ENCODE peak calls at places on chromosome 14, in six cellular contexts. H is neural progenitor cell, W is PC-3, J is mammary epithelial cell, U is HepG2, N is endothelial cell of umbilical vein. Q is an unnamed sample.

GRCh38 chr14:23117371-23118020 is 1.6 kb downstream of the CEBPE start:
- DNase-seq in N (no peak), W (no peak), J (no peak), H (no peak), U (no peak), Q (no peak)

GRCh38 chr14:48333221-48333910 is 658.0 kb upstream of the MDGA2 start:
- DNase-seq in H (no peak), N (no peak), U (no peak), J (peak), W (peak), Q (peak)

GRCh38 chr14:60956632-60957031 is 24.2 kb downstream of the TRMT5 start:
- DNase-seq in W (no peak), N (no peak), H (no peak), U (no peak), J (no peak), Q (no peak)

GRCh38 chr14:34616360-34616759 is 13.6 kb downstream of the SNX6 start:
- DNase-seq in J (no peak), H (no peak), W (no peak), N (no peak), U (no peak), Q (no peak)

GRCh38 chr14:100416921-100417451 is 93.8 kb downstream of the SLC25A47 start:
- DNase-seq in U (no peak), J (peak), W (peak), H (no peak), N (no peak), Q (peak)

GRCh38 chr14:77889971-77890442 is 90.1 kb downstream of the ADCK1 start:
- DNase-seq in H (no peak), J (peak), W (peak), N (no peak), U (no peak), Q (peak)

GRCh38 chr14:74459981-74460380 is 33.1 kb downstream of the NPC2 start:
- DNase-seq in N (no peak), W (no peak), J (no peak), U (no peak), H (no peak), Q (no peak)

GRCh38 chr14:77184396-77185092 is 2.9 kb downstream of the TMEM63C start:
- DNase-seq in H (no peak), N (no peak), W (peak), U (no peak), J (no peak), Q (no peak)

GRCh38 chr14:54806616-54807015 is 96.0 kb downstream of the GCH1 start:
- DNase-seq in J (no peak), N (no peak), U (no peak), H (no peak), W (no peak), Q (no peak)

GRCh38 chr14:24695265-24696241 is 61.6 kb upstream of the GZMB start:
- DNase-seq in U (no peak), N (no peak), W (no peak), J (no peak), H (no peak), Q (no peak)

GRCh38 chr14:30928462-30928861 is 54.1 kb downstream of the COCH start:
- DNase-seq in J (no peak), U (no peak), W (no peak), H (no peak), N (no peak), Q (no peak)

GRCh38 chr14:75514673-75515630 is 7.3 kb upstream of the BATF start:
- DNase-seq in N (peak), H (peak), U (no peak), J (peak), W (no peak), Q (peak)

GRCh38 chr14:95784137-95784536 is 70.2 kb upstream of the TCL1A start:
- DNase-seq in U (peak), N (peak), W (peak), J (peak), H (peak), Q (peak)

GRCh38 chr14:106372870-106373657 is 846.7 kb downstream of the TMEM121 start:
- DNase-seq in H (no peak), J (no peak), U (peak), N (no peak), W (peak), Q (no peak)

GRCh38 chr14:36647827-36648753 is 13.6 kb upstream of the PAX9 start:
- DNase-seq in W (peak), N (peak), J (peak), U (peak), H (peak), Q (peak)
- TF ChIP-seq EZH2 in W (no peak), N (peak), J (peak), U (peak), H (peak), Q (peak)

GRCh38 chr14:101873401-101873800 is 91.0 kb upstream of the DYNC1H1 start:
- DNase-seq in H (no peak), J (no peak), U (no peak), N (peak), W (no peak), Q (no peak)
- H3K4me3 ChIP-seq in H (no peak), J (no peak), U (no peak), N (no peak), W (no peak), Q (no peak)

GRCh38 chr14:21455912-21456667 is at the start of gene CHD8:
- DNase-seq in J (peak), H (peak), W (peak), U (peak), N (peak), Q (peak)

GRCh38 chr14:21449899-21450216 is 6.1 kb downstream of the CHD8 start:
- DNase-seq in N (no peak), H (no peak), U (no peak), W (no peak), J (no peak), Q (no peak)

GRCh38 chr14:21455592-21455911 is 371 bp downstream of the CHD8 start:
- DNase-seq in N (no peak), J (peak), U (no peak), W (peak), H (no peak), Q (no peak)

GRCh38 chr14:21454843-21455550 is 926 bp downstream of the CHD8 start:
- DNase-seq in J (no peak), N (no peak), W (no peak), U (peak), H (no peak), Q (no peak)
- H3K9ac ChIP-seq in J (peak), N (peak), W (peak), U (peak), H (peak), Q (peak)

DNA sequence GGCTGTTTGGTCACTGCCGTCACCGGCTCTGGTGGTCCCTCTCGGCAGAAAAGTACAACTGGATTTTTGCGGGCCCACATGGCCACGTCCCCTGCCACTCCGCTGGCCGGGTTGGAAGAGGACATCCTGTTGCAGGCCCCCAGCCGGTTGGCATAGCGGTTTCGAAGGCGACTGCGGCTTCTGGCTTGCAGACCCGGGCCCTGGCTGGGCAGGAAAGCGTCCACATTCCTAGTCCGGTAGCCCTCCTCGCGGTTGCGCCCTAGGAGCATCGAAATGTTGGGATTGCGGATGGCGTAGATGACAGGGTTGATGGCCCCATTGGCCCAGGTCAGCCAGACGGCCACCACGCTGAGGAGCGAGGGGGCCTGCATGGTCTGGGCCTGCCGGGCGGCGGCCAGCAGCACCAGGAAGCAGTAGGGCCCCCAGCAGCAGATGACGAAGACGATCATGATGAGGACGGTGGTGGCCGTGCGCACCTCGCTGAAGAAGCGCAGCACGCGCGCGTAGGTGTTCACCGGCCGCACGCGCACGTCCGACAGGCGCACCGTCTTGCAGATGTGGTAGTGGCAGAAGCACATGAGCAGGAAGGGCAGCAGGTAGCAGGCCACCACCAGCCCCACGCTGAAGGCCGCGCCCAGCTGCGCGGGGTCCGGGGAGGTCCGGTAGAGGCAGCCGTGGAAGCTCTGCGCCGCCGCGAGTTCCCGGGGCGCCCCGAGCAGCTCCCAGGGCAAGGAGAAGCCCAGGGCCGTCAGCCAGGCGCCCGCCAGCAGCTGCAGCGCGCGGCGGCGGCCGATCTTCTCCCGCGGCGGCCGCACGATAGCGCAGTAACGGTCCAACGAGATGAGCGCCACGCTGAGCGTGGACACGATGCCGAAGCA is 1.2 kb downstream of the GPR135 start:
- DNase-seq in H (peak), N (no peak), W (no peak), J (no peak), U (no peak), Q (no peak)
- TF ChIP-seq EZH2 in H (no peak), N (no peak), W (no peak), J (no peak), U (no peak), Q (no peak)

GRCh38 chr14:50741571-50741970 is 73.5 kb upstream of the SAV1 start:
- DNase-seq in H (no peak), N (peak), W (peak), U (no peak), J (peak), Q (peak)
- H3K4me3 ChIP-seq in H (no peak), N (no peak), W (peak), U (no peak), J (no peak), Q (no peak)

GRCh38 chr14:53110103-53110502 is 43.0 kb downstream of the DDHD1 start:
- DNase-seq in H (no peak), U (no peak), N (no peak), J (no peak), W (no peak), Q (no peak)

GRCh38 chr14:53109688-53110041 is 43.5 kb downstream of the DDHD1 start:
- DNase-seq in W (no peak), J (no peak), H (no peak), N (no peak), U (peak), Q (no peak)

GRCh38 chr14:53109028-53109687 is 44.0 kb downstream of the DDHD1 start:
- DNase-seq in H (no peak), W (no peak), U (no peak), J (no peak), N (peak), Q (no peak)

GRCh38 chr14:53106768-53107167 is 46.4 kb downstream of the DDHD1 start:
- DNase-seq in W (no peak), U (no peak), J (no peak), H (no peak), N (no peak), Q (no peak)

DNA sequence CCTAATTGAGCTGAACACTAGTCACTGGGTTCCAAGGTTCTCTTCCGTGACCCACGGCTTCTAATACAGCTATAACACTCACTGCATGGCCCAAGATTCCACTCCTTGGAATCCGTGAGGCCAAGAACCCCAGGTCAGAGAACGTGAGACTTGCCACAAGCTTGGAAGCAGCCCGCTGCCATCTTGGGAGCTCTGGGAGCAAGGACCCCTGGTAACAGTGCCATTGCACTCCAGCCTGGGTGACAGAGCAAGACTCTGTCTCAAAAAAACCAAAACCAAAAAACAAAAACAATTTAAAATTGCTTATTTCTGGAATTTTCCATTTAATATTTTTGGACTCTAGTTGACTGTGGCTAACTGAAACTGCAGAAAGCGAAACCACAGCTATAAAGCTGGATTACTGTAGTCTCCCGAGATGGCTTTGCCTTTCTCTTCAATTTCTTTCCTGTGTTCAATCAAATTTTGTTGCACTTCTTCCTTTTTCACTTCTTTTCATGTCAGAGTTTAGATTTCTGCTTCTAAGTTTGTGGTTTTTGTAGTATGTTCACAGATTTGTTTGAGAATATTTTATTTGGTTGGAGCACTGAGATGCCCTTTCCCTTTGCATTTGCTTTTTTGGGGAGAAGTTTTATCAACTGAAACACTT is 44.7 kb downstream of the DDHD1 start:
- DNase-seq in H (no peak), N (no peak), U (no peak), J (no peak), W (no peak), Q (no peak)
- H3K9ac ChIP-seq in H (no peak), N (peak), U (no peak), J (no peak), W (no peak), Q (no peak)

DNA sequence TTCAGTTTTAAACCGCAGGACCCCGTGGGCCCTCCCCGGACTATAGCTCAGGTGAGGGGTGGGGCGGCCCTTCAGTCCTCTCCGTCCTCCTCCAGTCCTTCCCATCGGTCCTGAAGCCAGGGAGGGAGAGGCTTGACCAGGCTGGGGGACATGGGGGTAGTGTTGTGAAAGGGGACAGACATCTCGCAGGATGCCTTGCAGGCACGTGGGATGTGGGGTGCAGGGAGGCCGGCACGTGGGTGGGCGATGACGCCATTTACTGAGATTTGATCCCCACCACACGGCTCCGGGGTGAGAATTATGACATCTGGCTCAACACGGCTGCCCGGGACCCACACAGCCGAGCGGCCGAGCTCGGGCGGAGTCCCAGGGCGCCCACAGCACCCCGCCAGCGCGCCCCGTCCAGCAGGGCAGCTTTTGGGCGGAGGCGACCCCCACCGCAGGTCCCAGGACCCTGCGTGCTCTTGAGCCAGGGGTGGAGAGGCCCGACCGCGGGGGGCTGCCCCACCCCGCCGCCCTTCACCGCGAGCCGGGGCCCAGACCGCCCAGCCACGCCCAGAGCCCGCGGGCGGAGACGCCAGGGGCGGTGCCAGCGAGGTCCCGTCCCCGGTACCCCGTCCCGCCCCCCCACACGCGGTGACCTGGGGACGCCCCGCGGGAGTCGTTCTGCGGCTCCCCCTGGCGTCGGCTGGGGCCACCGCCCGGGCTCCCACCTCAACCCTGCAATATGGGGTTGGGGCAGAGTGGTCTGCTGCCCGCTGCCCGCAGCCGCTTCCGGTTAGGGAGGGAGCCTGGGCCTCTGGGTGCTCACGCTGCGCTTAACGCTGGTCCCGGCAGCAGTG is 3.3 kb upstream of the EXOC3L4 start:
- DNase-seq in H (peak), N (no peak), W (peak), U (no peak), J (no peak), Q (peak)
- TF ChIP-seq EZH2 in H (no peak), N (no peak), W (no peak), U (no peak), J (peak), Q (no peak)